ENCODE peak calls at places on chromosome 6, in ten cellular contexts. E is psoas muscle, A is pancreas, I is A549, O is foreskin keratinocyte, F is tibial artery, B is HCT116, D is heart left ventricle, R is GM23338, P is heart right ventricle. S is an unnamed sample. For H3K4me1, the result is how much of the 10 kb centered on the place peaks cover.

GRCh38 chr6:81739230-81740195 is 13.0 kb downstream of the TENT5A start:
- DNase-seq in E (no peak), A (no peak), I (no peak), O (no peak), F (no peak), B (no peak), D (no peak), R (no peak), P (no peak), S (no peak)

GRCh38 chr6:132506869-132507813 is 5.8 kb downstream of the STX7 start:
- DNase-seq in E (no peak), A (no peak), I (no peak), O (peak), F (no peak), B (no peak), D (no peak), R (no peak), P (no peak), S (peak)

GRCh38 chr6:146301760-146302159 is 241.9 kb upstream of the RAB32 start:
- DNase-seq in E (no peak), A (no peak), I (no peak), O (no peak), F (no peak), B (no peak), D (no peak), R (no peak), P (no peak), S (no peak)

GRCh38 chr6:138970159-138970558 is 17.9 kb downstream of the REPS1 start:
- DNase-seq in E (no peak), A (no peak), I (no peak), O (peak), F (no peak), B (no peak), D (no peak), R (no peak), P (no peak), S (no peak)

GRCh38 chr6:3746696-3747095 is 4.8 kb downstream of the PXDC1 start:
- DNase-seq in E (no peak), A (no peak), I (no peak), O (no peak), F (peak), B (no peak), D (no peak), R (no peak), P (no peak), S (no peak)

GRCh38 chr6:54426995-54427394 is 118.8 kb downstream of the TINAG start:
- DNase-seq in E (no peak), A (no peak), I (no peak), O (no peak), F (no peak), B (no peak), D (no peak), R (no peak), P (no peak), S (no peak)

GRCh38 chr6:108685970-108686369 is 125.3 kb downstream of the FOXO3 start:
- DNase-seq in E (no peak), A (no peak), I (no peak), O (no peak), F (no peak), B (no peak), D (no peak), R (no peak), P (no peak), S (no peak)

GRCh38 chr6:67676892-67677291 is 958.2 kb upstream of the ADGRB3 start:
- DNase-seq in E (no peak), A (no peak), I (no peak), O (no peak), F (no peak), B (no peak), D (no peak), R (no peak), P (no peak), S (no peak)

GRCh38 chr6:129638055-129639019 is 71.6 kb downstream of the ARHGAP18 start:
- DNase-seq in E (no peak), A (peak), I (peak), O (no peak), F (no peak), B (no peak), D (no peak), R (no peak), P (peak), S (peak)

GRCh38 chr6:20718705-20719653 is 184.7 kb downstream of the CDKAL1 start:
- DNase-seq in E (no peak), A (no peak), I (no peak), O (no peak), F (no peak), B (no peak), D (no peak), R (no peak), P (no peak), S (no peak)

GRCh38 chr6:167560673-167561569 is 236.0 kb downstream of the TTLL2 start:
- DNase-seq in E (no peak), A (no peak), I (no peak), O (no peak), F (no peak), B (no peak), D (no peak), R (no peak), P (no peak), S (no peak)

DNA sequence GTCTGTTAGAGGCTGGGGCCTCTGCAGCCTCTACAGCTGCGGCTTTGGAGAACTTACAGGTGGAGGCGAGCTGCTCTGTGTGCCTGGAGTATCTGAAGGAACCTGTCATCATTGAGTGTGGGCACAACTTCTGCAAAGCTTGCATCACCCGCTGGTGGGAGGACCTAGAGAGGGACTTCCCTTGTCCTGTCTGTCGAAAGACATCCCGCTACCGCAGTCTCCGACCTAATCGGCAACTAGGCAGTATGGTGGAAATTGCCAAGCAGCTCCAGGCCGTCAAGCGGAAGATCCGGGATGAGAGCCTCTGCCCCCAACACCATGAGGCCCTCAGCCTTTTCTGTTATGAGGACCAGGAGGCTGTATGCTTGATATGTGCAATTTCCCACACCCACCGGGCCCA is 2.6 kb downstream of the TRIM39 start:
- DNase-seq in E (no peak), A (no peak), I (no peak), O (no peak), F (no peak), B (no peak), D (no peak), R (no peak), P (no peak), S (no peak)
- H3K27ac ChIP-seq in E (no peak), A (no peak), I (no peak), O (no peak), F (no peak), B (no peak), D (no peak), R (no peak), P (no peak), S (no peak)

GRCh38 chr6:170578909-170579308 is 5.5 kb downstream of the PDCD2 start:
- DNase-seq in E (no peak), A (no peak), I (no peak), O (no peak), F (no peak), B (no peak), D (no peak), R (no peak), P (no peak), S (no peak)

GRCh38 chr6:170572704-170573466 is 11.6 kb downstream of the PDCD2 start:
- DNase-seq in E (no peak), A (no peak), I (no peak), O (no peak), F (no peak), B (no peak), D (no peak), R (no peak), P (no peak), S (no peak)

GRCh38 chr6:170575250-170575649 is 9.2 kb downstream of the PDCD2 start:
- DNase-seq in E (no peak), A (no peak), I (no peak), O (no peak), F (no peak), B (no peak), D (no peak), R (peak), P (no peak), S (peak)
- TF ChIP-seq CTCF in E (peak), A (no peak), I (peak), O (peak), F (no peak), B (peak), D (no peak), R (peak), P (no peak), S (peak)

GRCh38 chr6:44061375-44062104 is 65.7 kb downstream of the MRPL14 start:
- DNase-seq in E (no peak), A (no peak), I (no peak), O (peak), F (no peak), B (no peak), D (no peak), R (no peak), P (no peak), S (no peak)

GRCh38 chr6:44062771-44063560 is 64.3 kb downstream of the MRPL14 start:
- DNase-seq in E (peak), A (no peak), I (no peak), O (peak), F (no peak), B (no peak), D (no peak), R (peak), P (no peak), S (no peak)

GRCh38 chr6:44063561-44064059 is 63.6 kb downstream of the MRPL14 start:
- DNase-seq in E (no peak), A (no peak), I (no peak), O (peak), F (no peak), B (no peak), D (no peak), R (no peak), P (no peak), S (no peak)

GRCh38 chr6:44060622-44061374 is 66.5 kb downstream of the MRPL14 start:
- DNase-seq in E (no peak), A (no peak), I (no peak), O (no peak), F (no peak), B (no peak), D (no peak), R (no peak), P (no peak), S (no peak)

GRCh38 chr6:44062105-44062770 is 65.0 kb downstream of the MRPL14 start:
- DNase-seq in E (no peak), A (no peak), I (no peak), O (peak), F (no peak), B (no peak), D (no peak), R (no peak), P (no peak), S (no peak)
- H3K4me1 ChIP-seq in E (half or more), A (under half), I (half or more), O (half or more), F (under half), B (half or more), D (half or more), R (under half), P (half or more), S (under half)

DNA sequence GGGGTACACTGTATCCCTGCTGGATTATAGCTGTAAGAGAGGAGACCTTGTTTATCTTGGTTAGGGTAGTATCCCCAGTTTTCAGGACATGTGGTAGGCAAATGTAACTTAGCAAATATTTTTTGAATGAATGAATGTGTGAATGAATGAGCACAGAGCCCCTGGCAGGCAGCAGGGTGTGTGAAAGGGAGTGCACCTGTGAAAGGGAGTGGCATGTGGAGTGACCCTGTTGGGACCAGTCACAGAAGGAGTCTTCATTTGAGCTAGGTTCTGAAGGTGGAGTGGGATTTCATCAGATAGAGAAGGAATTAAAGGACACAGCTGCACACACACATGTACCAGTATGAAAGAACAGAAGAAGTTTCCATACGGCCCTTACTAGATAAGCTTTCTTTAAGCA is 4.9 kb downstream of the SMAP1 start:
- DNase-seq in E (no peak), A (no peak), I (no peak), O (no peak), F (no peak), B (no peak), D (no peak), R (no peak), P (no peak), S (no peak)
- H3K27ac ChIP-seq in E (no peak), A (no peak), I (no peak), O (no peak), F (no peak), B (no peak), D (peak), R (no peak), P (no peak), S (no peak)

DNA sequence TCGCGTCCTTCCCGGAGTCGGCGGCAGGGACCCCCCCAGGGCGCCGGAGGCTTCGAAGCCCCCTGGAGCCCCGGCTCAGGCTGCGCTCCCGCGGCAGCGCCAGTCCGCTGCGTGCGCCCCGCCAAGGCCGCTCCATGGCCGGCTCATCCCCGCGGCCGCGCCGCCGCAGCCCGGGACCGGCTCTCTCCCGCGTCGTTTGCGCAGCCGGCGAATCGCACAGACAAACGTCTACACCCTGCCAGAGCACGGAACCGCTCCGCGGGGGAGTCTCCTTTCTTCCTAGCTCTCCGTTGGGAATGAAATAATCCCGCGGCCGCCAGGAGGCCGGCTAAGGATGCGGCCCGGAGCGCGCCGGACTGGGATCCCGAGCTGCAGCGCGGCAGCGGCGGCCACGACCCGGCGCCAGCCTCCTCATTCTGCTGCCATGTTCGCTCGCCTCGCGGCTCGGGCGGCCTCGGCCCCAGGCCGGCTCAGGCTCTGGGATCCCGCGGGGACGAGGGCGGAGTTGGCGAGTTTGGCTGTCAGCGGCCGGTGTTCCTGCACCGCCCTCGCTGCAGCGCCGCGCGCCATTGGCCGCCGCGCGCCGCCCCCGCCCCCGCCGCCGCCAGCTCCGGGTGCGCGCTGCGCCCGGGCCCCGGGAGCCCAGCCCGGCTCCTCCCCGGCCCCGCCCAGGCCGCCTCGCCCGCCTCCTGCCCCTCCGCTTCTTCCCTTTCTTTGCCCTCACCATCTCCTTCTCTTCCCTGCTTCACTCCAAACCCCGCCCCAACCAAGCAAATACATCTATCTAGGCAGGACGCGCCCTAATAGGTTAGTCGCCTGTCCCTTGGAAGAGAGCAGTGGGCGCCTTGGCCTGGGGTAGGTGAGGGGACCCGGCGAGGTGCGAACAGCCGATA is at the start of gene GFOD1:
- DNase-seq in E (peak), A (peak), I (peak), O (peak), F (peak), B (peak), D (peak), R (peak), P (peak), S (peak)
- TF ChIP-seq CTCF in E (no peak), A (peak), I (no peak), O (peak), F (no peak), B (no peak), D (peak), R (no peak), P (peak), S (no peak)

GRCh38 chr6:137967689-137968467 is 100.8 kb downstream of the TNFAIP3 start:
- DNase-seq in E (no peak), A (no peak), I (no peak), O (no peak), F (no peak), B (no peak), D (no peak), R (no peak), P (no peak), S (no peak)
- H3K4me1 ChIP-seq in E (under half), A (under half), I (under half), O (under half), F (under half), B (under half), D (under half), R (under half), P (under half), S (under half)

GRCh38 chr6:30691208-30691872 is 556 bp upstream of the NRM start:
- DNase-seq in E (no peak), A (no peak), I (no peak), O (no peak), F (peak), B (no peak), D (no peak), R (peak), P (no peak), S (no peak)

GRCh38 chr6:30690403-30691207 is at the start of gene NRM:
- DNase-seq in E (peak), A (peak), I (peak), O (peak), F (peak), B (no peak), D (peak), R (peak), P (peak), S (peak)

GRCh38 chr6:30689022-30689865 is 1.5 kb downstream of the NRM start:
- DNase-seq in E (no peak), A (no peak), I (no peak), O (no peak), F (peak), B (no peak), D (no peak), R (no peak), P (no peak), S (no peak)

GRCh38 chr6:30688569-30688968 is 2.1 kb upstream of the PPP1R18 start:
- DNase-seq in E (no peak), A (no peak), I (no peak), O (no peak), F (peak), B (no peak), D (no peak), R (no peak), P (no peak), S (no peak)

GRCh38 chr6:30689985-30690384 is 799 bp downstream of the NRM start:
- DNase-seq in E (no peak), A (no peak), I (no peak), O (no peak), F (peak), B (no peak), D (no peak), R (no peak), P (no peak), S (no peak)
- H3K27ac ChIP-seq in E (peak), A (peak), I (peak), O (peak), F (peak), B (peak), D (peak), R (peak), P (peak), S (peak)

DNA sequence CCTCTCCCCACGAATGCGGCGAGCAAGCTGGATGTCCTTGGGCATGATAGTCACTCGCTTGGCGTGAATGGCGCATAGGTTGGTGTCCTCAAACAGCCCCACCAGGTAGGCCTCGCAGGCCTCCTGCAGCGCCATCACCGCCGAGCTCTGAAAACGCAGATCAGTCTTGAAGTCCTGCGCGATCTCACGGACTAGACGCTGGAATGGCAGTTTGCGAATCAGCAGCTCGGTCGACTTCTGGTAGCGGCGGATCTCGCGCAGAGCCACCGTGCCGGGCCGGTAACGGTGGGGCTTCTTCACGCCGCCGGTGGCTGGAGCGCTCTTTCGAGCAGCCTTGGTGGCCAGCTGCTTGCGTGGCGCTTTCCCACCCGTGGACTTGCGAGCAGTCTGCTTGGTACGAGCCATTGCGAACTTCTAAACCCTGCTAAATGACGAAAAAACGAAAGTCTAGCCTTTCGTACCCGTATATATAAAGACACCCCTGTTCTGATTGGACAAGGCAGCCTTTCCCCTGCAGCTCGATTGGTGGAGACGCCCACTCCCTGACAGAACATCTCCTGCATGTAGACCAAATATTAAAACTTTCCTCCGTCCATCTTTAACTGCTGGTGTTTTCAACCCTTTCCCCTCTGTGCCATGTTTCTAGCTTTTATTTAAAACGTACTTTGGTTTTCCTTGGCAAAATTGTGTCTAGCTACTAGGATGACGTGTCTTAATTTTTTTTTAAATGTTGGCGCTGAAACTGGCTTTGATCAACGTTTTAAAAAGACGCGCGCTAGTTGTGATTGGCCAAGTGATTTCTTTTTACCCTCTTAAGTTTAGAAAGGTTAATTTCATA is 109.8 kb downstream of the HFE start:
- DNase-seq in E (peak), A (peak), I (no peak), O (peak), F (peak), B (peak), D (peak), R (peak), P (peak), S (peak)
- TF ChIP-seq CTCF in E (no peak), A (no peak), I (no peak), O (peak), F (no peak), B (no peak), D (no peak), R (no peak), P (no peak), S (no peak)

GRCh38 chr6:165844232-165844631 is 181.2 kb upstream of the PDE10A start:
- DNase-seq in E (no peak), A (no peak), I (no peak), O (no peak), F (no peak), B (no peak), D (no peak), R (no peak), P (no peak), S (no peak)

GRCh38 chr6:165842291-165842936 is 179.4 kb upstream of the PDE10A start:
- DNase-seq in E (no peak), A (no peak), I (no peak), O (no peak), F (no peak), B (no peak), D (no peak), R (peak), P (no peak), S (no peak)

GRCh38 chr6:165843568-165844113 is 180.6 kb upstream of the PDE10A start:
- DNase-seq in E (no peak), A (no peak), I (no peak), O (no peak), F (no peak), B (no peak), D (peak), R (no peak), P (no peak), S (no peak)

GRCh38 chr6:165844801-165845364 is 181.8 kb upstream of the PDE10A start:
- DNase-seq in E (no peak), A (no peak), I (no peak), O (no peak), F (no peak), B (no peak), D (no peak), R (no peak), P (no peak), S (no peak)

GRCh38 chr6:165843121-165843520 is 180.1 kb upstream of the PDE10A start:
- DNase-seq in E (no peak), A (no peak), I (no peak), O (no peak), F (no peak), B (no peak), D (no peak), R (peak), P (no peak), S (no peak)
- H3K4me1 ChIP-seq in E (under half), A (under half), I (under half), O (under half), F (under half), B (under half), D (under half), R (half or more), P (under half), S (under half)

GRCh38 chr6:155611742-155612141 is 156.1 kb upstream of the NOX3 start:
- DNase-seq in E (no peak), A (no peak), I (no peak), O (no peak), F (no peak), B (no peak), D (no peak), R (no peak), P (no peak), S (no peak)

GRCh38 chr6:155614606-155615005 is 159.0 kb upstream of the NOX3 start:
- DNase-seq in E (no peak), A (no peak), I (no peak), O (no peak), F (no peak), B (no peak), D (no peak), R (no peak), P (no peak), S (no peak)
- H3K27ac ChIP-seq in E (no peak), A (no peak), I (no peak), O (no peak), F (no peak), B (no peak), D (no peak), R (no peak), P (no peak), S (no peak)